ENCODE peak calls at places on chromosome 16, in six cellular contexts. H is GM23338, K is dorsolateral prefrontal cortex, X is prostate gland, V is Peyer's patch, S is pancreas. B is an unnamed sample.

GRCh38 chr16:81214745-81215166 is 23.7 kb upstream of the BCO1 start:
- DNase-seq in H (peak), S (no peak), K (no peak), X (no peak), V (no peak), B (no peak)

GRCh38 chr16:70682239-70683145 is 3.4 kb downstream of the MTSS2 start:
- DNase-seq in K (no peak), V (no peak), S (peak), H (peak), X (no peak), B (no peak)

GRCh38 chr16:81647527-81647926 is 131.6 kb upstream of the PLCG2 start:
- DNase-seq in S (no peak), H (peak), V (no peak), X (no peak), K (no peak), B (no peak)

GRCh38 chr16:48901712-48902374 is 291.9 kb upstream of the N4BP1 start:
- DNase-seq in S (no peak), V (no peak), K (no peak), H (peak), X (no peak), B (no peak)

GRCh38 chr16:18979936-18980335 is 3.8 kb upstream of the TMC7 start:
- DNase-seq in X (no peak), V (no peak), S (peak), H (no peak), K (no peak), B (no peak)

GRCh38 chr16:50509521-50510341 is 38.5 kb upstream of the NKD1 start:
- DNase-seq in S (no peak), K (no peak), H (peak), V (peak), X (no peak), B (no peak)

GRCh38 chr16:66491716-66492064 is 58.2 kb downstream of the TK2 start:
- DNase-seq in H (no peak), V (no peak), X (no peak), K (no peak), S (no peak), B (no peak)

GRCh38 chr16:83561876-83562275 is 245.9 kb upstream of the HSBP1 start:
- DNase-seq in H (peak), X (no peak), S (no peak), K (no peak), V (no peak), B (no peak)

GRCh38 chr16:75044800-75045361 is 46.1 kb downstream of the ZNRF1 start:
- DNase-seq in H (no peak), S (no peak), V (no peak), K (no peak), X (peak), B (peak)

GRCh38 chr16:59905131-59905530 is 1171.0 kb upstream of the GOT2 start:
- DNase-seq in H (no peak), V (no peak), S (no peak), X (no peak), K (no peak), B (no peak)

GRCh38 chr16:10514369-10515055 is 65.9 kb downstream of the EMP2 start:
- DNase-seq in S (no peak), X (peak), H (peak), V (peak), K (no peak), B (peak)

GRCh38 chr16:25020112-25020591 is 5.0 kb upstream of the ARHGAP17 start:
- DNase-seq in H (no peak), K (no peak), V (no peak), S (no peak), X (no peak), B (no peak)

GRCh38 chr16:24773771-24774427 is 44.4 kb downstream of the TNRC6A start:
- DNase-seq in S (no peak), X (no peak), V (no peak), H (no peak), K (no peak), B (no peak)

GRCh38 chr16:48276102-48276501 is 28.8 kb upstream of the ABCC11 start:
- DNase-seq in X (peak), K (no peak), V (no peak), S (no peak), H (no peak), B (no peak)

GRCh38 chr16:71916397-71916920 is 21.1 kb downstream of the IST1 start:
- DNase-seq in K (no peak), H (no peak), V (no peak), X (no peak), S (no peak), B (no peak)

GRCh38 chr16:64094992-64095579 is 1026.8 kb downstream of the CDH11 start:
- DNase-seq in K (no peak), H (no peak), S (no peak), V (no peak), X (no peak), B (no peak)

GRCh38 chr16:81405702-81406113 is 38.9 kb upstream of the CMIP start:
- DNase-seq in X (no peak), K (no peak), S (no peak), V (no peak), H (peak), B (no peak)

GRCh38 chr16:52316241-52316640 is 230.7 kb downstream of the TOX3 start:
- DNase-seq in V (no peak), S (no peak), X (no peak), H (no peak), K (no peak), B (no peak)

DNA sequence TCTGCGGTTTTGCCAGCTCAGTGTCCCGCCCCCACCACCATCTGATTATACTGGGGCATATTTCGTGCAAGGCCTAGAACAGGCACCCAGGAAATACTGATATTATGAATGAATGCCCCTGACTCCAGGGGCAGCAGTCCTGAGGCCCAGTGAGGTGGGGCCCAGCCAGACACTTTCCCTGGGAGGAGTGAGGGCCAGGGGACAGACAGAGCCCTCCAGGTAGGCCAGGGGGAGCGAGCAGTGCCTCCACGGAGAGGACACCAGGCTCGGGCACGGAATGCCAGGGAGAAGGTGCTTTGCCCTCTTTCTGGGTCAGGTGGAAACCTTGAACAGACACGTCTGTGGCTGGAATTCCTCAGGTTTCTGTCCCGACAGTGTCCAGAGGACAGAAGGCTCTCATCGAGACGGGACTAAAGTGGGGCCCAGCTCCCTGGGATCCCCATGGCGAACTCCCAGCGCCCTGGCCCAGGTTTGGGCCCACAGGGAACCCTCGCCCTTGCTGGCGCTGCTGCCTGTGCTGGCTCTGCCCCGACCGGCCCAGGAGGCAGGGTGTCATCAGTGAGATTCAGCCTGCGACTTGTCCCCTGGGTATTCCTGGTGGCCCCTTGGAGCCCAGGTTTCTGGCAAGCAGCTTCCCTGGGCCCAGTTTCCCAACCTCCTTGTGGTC is 4.3 kb downstream of the KATNB1 start:
- DNase-seq in V (no peak), S (no peak), X (no peak), H (no peak), K (no peak), B (no peak)
- H3K4me3 ChIP-seq in V (no peak), S (no peak), X (no peak), H (no peak), K (no peak), B (no peak)

GRCh38 chr16:28146536-28146935 is 65.2 kb downstream of the XPO6 start:
- DNase-seq in X (no peak), K (no peak), S (no peak), V (no peak), H (no peak), B (no peak)

GRCh38 chr16:28151180-28151579 is 60.6 kb downstream of the XPO6 start:
- DNase-seq in V (no peak), K (no peak), X (peak), S (no peak), H (no peak), B (peak)

GRCh38 chr16:28149016-28149888 is 62.5 kb downstream of the XPO6 start:
- DNase-seq in X (no peak), S (no peak), V (peak), K (no peak), H (no peak), B (no peak)
- TF ChIP-seq CTCF in X (no peak), S (no peak), V (no peak), K (no peak), H (no peak), B (no peak)

GRCh38 chr16:89410794-89411309 is 79.5 kb downstream of the ANKRD11 start:
- DNase-seq in S (peak), K (no peak), V (no peak), X (peak), H (no peak), B (peak)

GRCh38 chr16:89412811-89413210 is 77.5 kb downstream of the ANKRD11 start:
- DNase-seq in X (no peak), S (no peak), K (no peak), H (peak), V (no peak), B (no peak)

GRCh38 chr16:89409161-89409711 is 81.1 kb downstream of the ANKRD11 start:
- DNase-seq in H (no peak), V (peak), S (no peak), X (no peak), K (no peak), B (no peak)

GRCh38 chr16:89410322-89410721 is 80.0 kb downstream of the ANKRD11 start:
- DNase-seq in H (no peak), X (no peak), V (no peak), S (no peak), K (no peak), B (no peak)

DNA sequence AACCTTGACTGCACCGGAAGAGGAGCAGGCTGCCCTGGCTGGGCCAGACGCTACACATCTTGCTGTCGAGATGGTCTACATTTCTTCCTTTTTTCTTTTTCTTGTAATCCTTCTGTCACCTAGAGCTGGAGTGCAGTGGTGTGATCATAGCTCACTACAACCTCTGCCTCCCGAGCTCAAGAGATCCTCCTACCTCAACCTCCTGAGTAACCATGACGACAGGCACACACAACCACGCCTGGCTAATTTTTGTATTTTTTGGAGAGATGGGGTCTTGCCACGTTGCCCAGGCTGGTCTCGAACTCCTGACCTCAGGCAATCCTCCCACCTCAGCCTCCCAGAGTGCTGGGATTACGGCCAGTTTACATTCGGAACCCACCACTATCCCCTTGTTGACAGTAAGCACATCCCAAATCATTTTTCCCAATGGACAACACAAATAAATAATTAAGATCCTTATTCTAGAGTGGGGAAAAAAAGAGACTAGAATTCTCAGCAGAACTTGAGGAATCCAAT is 79.0 kb downstream of the ANKRD11 start:
- DNase-seq in V (no peak), H (no peak), S (no peak), X (no peak), K (no peak), B (no peak)
- H3K4me3 ChIP-seq in V (no peak), H (no peak), S (no peak), X (no peak), K (no peak), B (peak)

DNA sequence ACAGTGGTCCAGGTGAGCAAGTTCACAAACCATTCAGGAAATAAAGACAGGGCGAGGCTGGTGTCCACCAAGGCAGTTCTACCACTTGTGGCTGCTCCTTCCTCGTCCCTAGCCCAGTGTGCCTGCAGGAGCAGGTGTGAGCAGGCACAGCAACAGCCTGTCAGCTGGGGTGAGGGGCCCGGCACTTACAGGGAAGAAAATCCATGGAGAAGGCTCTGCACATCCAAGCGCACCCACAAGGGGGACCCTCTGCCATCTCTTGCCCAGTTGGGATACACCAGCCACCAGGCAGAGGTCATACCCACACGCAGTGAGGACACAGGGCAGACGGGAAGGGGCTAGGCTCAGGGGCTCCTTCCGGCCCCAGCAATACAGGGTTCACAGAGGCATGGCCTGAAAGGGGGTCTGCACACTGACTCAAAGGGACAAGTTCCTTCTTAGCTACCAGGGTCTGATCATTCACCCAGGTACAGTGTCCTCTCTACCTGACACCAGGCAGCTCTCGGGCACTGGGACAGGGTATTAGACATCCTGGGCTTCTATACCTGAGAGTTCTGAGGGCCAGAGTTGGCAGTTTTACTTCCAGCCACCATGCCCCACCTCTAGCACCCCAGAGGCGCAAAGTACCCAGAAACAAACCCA is 27.0 kb downstream of the CDIP1 start:
- DNase-seq in H (peak), V (no peak), X (peak), S (peak), K (peak), B (no peak)
- TF ChIP-seq CTCF in H (peak), V (peak), X (peak), S (peak), K (peak), B (peak)

DNA sequence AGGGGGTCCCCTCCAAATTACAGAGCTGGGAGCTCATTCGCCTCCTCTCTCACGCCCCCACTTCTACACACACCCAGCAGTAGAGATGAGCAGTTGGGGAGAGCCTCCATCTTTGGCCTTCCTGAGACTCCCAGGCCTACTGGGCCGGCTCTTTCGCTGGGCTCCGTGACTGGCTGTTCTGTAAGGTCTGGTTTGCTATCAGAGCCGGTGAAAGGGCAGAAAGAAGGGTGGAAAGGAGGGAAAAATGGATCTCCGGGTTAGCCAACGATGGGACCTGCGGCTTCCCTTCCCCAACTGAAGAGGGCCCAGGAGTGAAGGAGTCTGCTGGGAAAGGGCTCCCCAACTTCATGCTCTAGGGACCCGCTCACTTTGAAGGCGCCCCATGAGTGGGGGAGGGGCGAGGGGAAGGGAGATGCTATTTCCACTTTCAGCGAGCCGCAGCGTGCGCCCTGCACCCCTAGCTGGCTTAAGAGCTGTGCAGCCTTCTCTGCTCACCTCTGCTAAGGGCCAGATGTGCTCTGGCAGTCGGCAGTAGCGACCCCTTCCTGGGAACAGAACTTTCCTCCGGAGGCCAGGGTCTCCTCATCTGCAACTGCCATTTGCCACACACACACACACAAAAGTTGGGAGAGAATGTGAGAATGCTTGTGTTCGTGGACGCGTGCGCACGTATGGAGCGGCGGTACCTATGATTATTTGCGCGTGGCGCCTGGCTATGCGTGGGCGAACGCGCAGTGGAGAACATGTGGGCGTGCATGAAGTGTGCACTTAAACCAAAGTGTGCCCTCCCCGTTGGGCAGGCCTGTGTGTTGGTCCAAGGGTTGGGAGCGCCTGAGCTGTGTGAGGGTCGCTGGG is 2.9 kb upstream of the FOXF1 start:
- DNase-seq in K (no peak), H (no peak), S (no peak), V (no peak), X (no peak), B (no peak)
- H3K4me3 ChIP-seq in K (peak), H (peak), S (no peak), V (peak), X (peak), B (no peak)

DNA sequence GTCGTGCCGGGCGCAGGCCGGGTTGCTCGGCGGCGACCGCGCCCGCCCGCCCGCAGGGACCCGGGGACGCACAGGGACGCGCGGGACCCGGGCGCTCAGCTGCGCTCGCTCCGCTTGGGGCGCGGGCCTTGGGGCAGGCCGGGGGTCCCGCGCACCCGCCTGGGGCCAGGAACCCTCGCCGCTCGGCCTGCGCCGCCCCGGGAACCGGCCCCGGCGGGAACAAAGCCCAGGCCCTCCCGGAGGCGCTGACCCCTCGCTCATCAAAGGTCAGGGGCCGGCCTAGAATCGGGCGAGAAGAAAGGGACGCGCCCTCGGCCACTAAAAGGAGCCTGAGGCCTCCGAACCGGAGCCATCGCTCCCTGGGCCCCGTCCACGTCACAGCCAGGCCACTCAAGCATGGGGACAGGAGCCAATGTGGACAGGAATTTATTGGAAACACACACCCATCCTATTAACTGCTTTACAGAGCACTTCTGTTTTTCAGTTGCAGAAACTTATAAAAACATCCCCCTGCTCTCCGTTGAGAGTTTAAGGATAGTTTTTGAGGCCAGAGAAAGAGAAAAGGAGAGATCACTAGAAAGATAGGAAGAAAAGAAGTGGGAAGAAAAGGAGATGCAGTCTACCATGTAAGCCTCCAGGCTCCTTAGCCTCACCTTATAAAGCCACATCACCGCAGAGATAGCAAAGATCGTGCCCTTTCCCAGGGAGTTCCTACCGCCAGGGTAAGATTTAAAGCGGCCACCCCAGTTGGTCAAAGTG is 543 bp upstream of the ZFHX3 start:
- DNase-seq in X (peak), S (peak), V (no peak), H (peak), K (no peak), B (peak)
- TF ChIP-seq CTCF in X (peak), S (no peak), V (no peak), H (no peak), K (no peak), B (no peak)

DNA sequence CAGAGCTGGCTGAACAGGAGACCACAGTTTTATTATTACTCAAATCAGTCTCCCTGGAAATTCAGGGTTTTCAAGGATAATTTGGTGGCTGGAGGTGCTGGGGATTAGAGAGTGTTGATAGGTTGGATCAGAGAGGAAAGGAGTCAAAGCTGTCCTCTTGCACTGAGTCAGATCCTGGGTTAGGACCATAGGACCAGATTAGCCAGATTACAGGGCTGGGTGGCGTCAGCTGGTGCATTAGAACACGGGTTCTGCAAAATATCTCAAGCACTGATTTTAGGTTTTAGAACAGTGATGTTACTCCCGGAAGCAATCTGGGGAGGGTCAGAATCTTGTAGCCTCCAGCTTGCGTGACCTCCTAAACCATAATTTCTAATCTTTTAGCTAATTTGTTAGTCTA is 1.8 kb upstream of the NSMCE1 start:
- DNase-seq in X (no peak), S (no peak), H (no peak), V (no peak), K (no peak), B (no peak)
- H3K4me3 ChIP-seq in X (no peak), S (no peak), H (no peak), V (no peak), K (no peak), B (no peak)

GRCh38 chr16:78987676-78988075 is 612.9 kb downstream of the MAF start:
- DNase-seq in K (no peak), X (peak), H (no peak), S (no peak), V (no peak), B (no peak)

GRCh38 chr16:78985736-78986605 is 614.6 kb downstream of the MAF start:
- DNase-seq in X (no peak), K (no peak), S (no peak), H (no peak), V (no peak), B (no peak)

GRCh38 chr16:78990309-78990701 is 610.2 kb downstream of the MAF start:
- DNase-seq in H (no peak), V (no peak), S (no peak), X (no peak), K (no peak), B (no peak)

GRCh38 chr16:78984887-78985464 is 615.6 kb downstream of the MAF start:
- DNase-seq in H (no peak), V (no peak), X (no peak), S (no peak), K (no peak), B (no peak)

GRCh38 chr16:78988361-78988992 is 612.1 kb downstream of the MAF start:
- DNase-seq in H (peak), X (no peak), V (no peak), K (no peak), S (no peak), B (no peak)
- TF ChIP-seq CTCF in H (peak), X (no peak), V (no peak), K (no peak), S (no peak), B (no peak)